ENCODE peak calls at places on chromosomes 16 and 17, in seven cellular contexts. V, F, G, X, M, E and Z are unnamed samples.

GRCh38 chr17:15381707-15382106 is 40.3 kb upstream of the TEKT3 start:
- DNase-seq in F (no peak), X (no peak), E (peak; percentile 21), V (no peak), M (no peak), G (no peak), Z (no peak)

GRCh38 chr17:48037036-48037881 is at the start of gene COPZ2:
- DNase-seq in E (peak; percentile 58), G (peak; percentile 61), V (no peak), M (no peak), X (peak; percentile 80), F (no peak), Z (peak; percentile 87)

GRCh38 chr16:71428385-71428784 is 13.5 kb downstream of the TLE7 start:
- DNase-seq in F (no peak), X (no peak), E (no peak), G (no peak), M (no peak), V (no peak), Z (no peak)

GRCh38 chr17:40303706-40304450 is 5.1 kb upstream of the RARA start:
- DNase-seq in M (no peak), F (peak; percentile 51), G (no peak), E (peak; percentile 66), V (no peak), X (no peak), Z (no peak)

GRCh38 chr16:17470002-17470870 is 524 bp downstream of the XYLT1 start:
- DNase-seq in F (no peak), G (no peak), M (no peak), X (peak; percentile 36), E (peak; percentile 4), V (no peak), Z (no peak)

GRCh38 chr17:41060052-41060604 is at the start of gene KRTAP2-3:
- DNase-seq in X (no peak), M (no peak), G (no peak), F (no peak), E (peak; percentile 84), V (no peak), Z (no peak)

GRCh38 chr17:37276475-37276874 is 99.3 kb upstream of the C17orf78 start:
- DNase-seq in X (no peak), M (no peak), E (peak; percentile 34), G (no peak), F (peak; percentile 2), V (no peak), Z (no peak)

GRCh38 chr17:78476149-78476548 is 97.7 kb downstream of the PGS1 start:
- DNase-seq in F (no peak), V (no peak), G (no peak), X (no peak), E (no peak), M (no peak), Z (no peak)

GRCh38 chr16:64434526-64435069 is 687.3 kb downstream of the CDH11 start:
- DNase-seq in M (no peak), E (no peak), F (no peak), G (no peak), V (no peak), X (no peak), Z (no peak)

GRCh38 chr17:17028059-17028877 is 14.0 kb upstream of the MPRIP start:
- DNase-seq in V (no peak), M (no peak), X (no peak), G (peak; percentile 69), F (no peak), E (peak; percentile 59), Z (peak; percentile 93)

GRCh38 chr16:66293932-66294331 is 72.6 kb upstream of the CDH5 start:
- DNase-seq in F (no peak), X (peak; percentile 2), G (no peak), E (no peak), V (no peak), M (no peak), Z (no peak)